ENCODE peak calls at places on chromosomes 16 and 17, in nine cellular contexts. One of them, this sample, is unnamed.

GRCh38 chr17:47862621-47863440 is 11.9 kb upstream of the SP6 start:
- DNase-seq in sigmoid colon: no peak
- DNase-seq in body of pancreas: no peak
- DNase-seq in gastrocnemius medialis: no peak
- DNase-seq in A549: peak
- DNase-seq in GM12878: no peak
- DNase-seq in prostate gland: no peak
- DNase-seq in heart left ventricle: no peak
- DNase-seq in IMR-90: peak
- DNase-seq in this sample: no peak

GRCh38 chr16:9139965-9140364 is 48.5 kb downstream of the HAPSTR1 start:
- DNase-seq in body of pancreas: no peak
- DNase-seq in heart left ventricle: no peak
- DNase-seq in prostate gland: no peak
- DNase-seq in A549: peak
- DNase-seq in gastrocnemius medialis: no peak
- DNase-seq in GM12878: no peak
- DNase-seq in IMR-90: peak
- DNase-seq in sigmoid colon: no peak
- DNase-seq in this sample: no peak

GRCh38 chr16:23724438-23725131 is 11.6 kb upstream of the ERN2 start:
- DNase-seq in prostate gland: no peak
- DNase-seq in sigmoid colon: no peak
- DNase-seq in GM12878: no peak
- DNase-seq in heart left ventricle: no peak
- DNase-seq in body of pancreas: no peak
- DNase-seq in A549: no peak
- DNase-seq in IMR-90: peak
- DNase-seq in gastrocnemius medialis: no peak
- DNase-seq in this sample: no peak

GRCh38 chr17:39605492-39606433 is 2.0 kb downstream of the NEUROD2 start:
- DNase-seq in A549: peak
- DNase-seq in prostate gland: no peak
- DNase-seq in heart left ventricle: no peak
- DNase-seq in GM12878: no peak
- DNase-seq in gastrocnemius medialis: no peak
- DNase-seq in sigmoid colon: no peak
- DNase-seq in body of pancreas: no peak
- DNase-seq in IMR-90: no peak
- DNase-seq in this sample: no peak

GRCh38 chr17:13346996-13347762 is 254.6 kb downstream of the HS3ST3A1 start:
- DNase-seq in IMR-90: peak
- DNase-seq in sigmoid colon: no peak
- DNase-seq in A549: peak
- DNase-seq in GM12878: no peak
- DNase-seq in gastrocnemius medialis: no peak
- DNase-seq in heart left ventricle: no peak
- DNase-seq in prostate gland: no peak
- DNase-seq in body of pancreas: no peak
- DNase-seq in this sample: no peak

GRCh38 chr16:75593825-75594820 is 27.9 kb downstream of the GABARAPL2 start:
- DNase-seq in A549: peak
- DNase-seq in body of pancreas: no peak
- DNase-seq in heart left ventricle: no peak
- DNase-seq in prostate gland: no peak
- DNase-seq in IMR-90: peak
- DNase-seq in GM12878: no peak
- DNase-seq in gastrocnemius medialis: no peak
- DNase-seq in sigmoid colon: no peak
- DNase-seq in this sample: no peak

GRCh38 chr16:78348886-78349285 is 249.4 kb downstream of the WWOX start:
- DNase-seq in GM12878: no peak
- DNase-seq in sigmoid colon: no peak
- DNase-seq in body of pancreas: no peak
- DNase-seq in IMR-90: no peak
- DNase-seq in A549: no peak
- DNase-seq in heart left ventricle: no peak
- DNase-seq in gastrocnemius medialis: no peak
- DNase-seq in prostate gland: no peak
- DNase-seq in this sample: no peak

GRCh38 chr17:82957961-82958491 is 118.2 kb upstream of the ZNF750 start:
- DNase-seq in gastrocnemius medialis: no peak
- DNase-seq in A549: no peak
- DNase-seq in sigmoid colon: peak
- DNase-seq in IMR-90: no peak
- DNase-seq in prostate gland: no peak
- DNase-seq in GM12878: no peak
- DNase-seq in body of pancreas: no peak
- DNase-seq in heart left ventricle: no peak
- DNase-seq in this sample: no peak

GRCh38 chr17:68456529-68457167 is 648 bp downstream of the WIPI1 start:
- DNase-seq in sigmoid colon: peak
- DNase-seq in body of pancreas: peak
- DNase-seq in A549: peak
- DNase-seq in prostate gland: peak
- DNase-seq in GM12878: no peak
- DNase-seq in heart left ventricle: peak
- DNase-seq in gastrocnemius medialis: peak
- DNase-seq in IMR-90: peak
- DNase-seq in this sample: no peak

GRCh38 chr17:32264140-32264799 is 1.4 kb upstream of the RHBDL3 start:
- DNase-seq in GM12878: no peak
- DNase-seq in prostate gland: no peak
- DNase-seq in IMR-90: no peak
- DNase-seq in gastrocnemius medialis: no peak
- DNase-seq in sigmoid colon: no peak
- DNase-seq in heart left ventricle: no peak
- DNase-seq in body of pancreas: no peak
- DNase-seq in A549: peak
- DNase-seq in this sample: no peak

GRCh38 chr17:49817993-49818392 is 29.5 kb downstream of the KAT7 start:
- DNase-seq in prostate gland: no peak
- DNase-seq in sigmoid colon: no peak
- DNase-seq in gastrocnemius medialis: no peak
- DNase-seq in heart left ventricle: no peak
- DNase-seq in A549: no peak
- DNase-seq in body of pancreas: no peak
- DNase-seq in IMR-90: no peak
- DNase-seq in GM12878: no peak
- DNase-seq in this sample: no peak

GRCh38 chr17:6163632-6164319 is 93.6 kb downstream of the WSCD1 start:
- DNase-seq in prostate gland: no peak
- DNase-seq in gastrocnemius medialis: no peak
- DNase-seq in GM12878: no peak
- DNase-seq in heart left ventricle: no peak
- DNase-seq in A549: no peak
- DNase-seq in IMR-90: no peak
- DNase-seq in sigmoid colon: no peak
- DNase-seq in body of pancreas: peak
- DNase-seq in this sample: no peak

GRCh38 chr16:75632857-75633256 is 9.8 kb upstream of the ADAT1 start:
- DNase-seq in prostate gland: no peak
- DNase-seq in body of pancreas: no peak
- DNase-seq in sigmoid colon: no peak
- DNase-seq in gastrocnemius medialis: no peak
- DNase-seq in GM12878: no peak
- DNase-seq in IMR-90: no peak
- DNase-seq in A549: no peak
- DNase-seq in heart left ventricle: no peak
- DNase-seq in this sample: no peak

GRCh38 chr16:56860226-56861020 is 4.6 kb upstream of the SLC12A3 start:
- DNase-seq in IMR-90: no peak
- DNase-seq in A549: no peak
- DNase-seq in GM12878: peak
- DNase-seq in heart left ventricle: no peak
- DNase-seq in prostate gland: no peak
- DNase-seq in body of pancreas: no peak
- DNase-seq in gastrocnemius medialis: no peak
- DNase-seq in sigmoid colon: no peak
- DNase-seq in this sample: no peak

GRCh38 chr17:57999496-58000017 is 7.5 kb downstream of the SRSF1 start:
- DNase-seq in gastrocnemius medialis: no peak
- DNase-seq in A549: peak
- DNase-seq in heart left ventricle: no peak
- DNase-seq in GM12878: peak
- DNase-seq in sigmoid colon: no peak
- DNase-seq in IMR-90: peak
- DNase-seq in prostate gland: peak
- DNase-seq in body of pancreas: no peak
- DNase-seq in this sample: no peak

GRCh38 chr17:44348988-44349364 is 3.9 kb downstream of the GRN start:
- DNase-seq in body of pancreas: no peak
- DNase-seq in heart left ventricle: no peak
- DNase-seq in prostate gland: no peak
- DNase-seq in A549: no peak
- DNase-seq in IMR-90: no peak
- DNase-seq in gastrocnemius medialis: no peak
- DNase-seq in GM12878: no peak
- DNase-seq in sigmoid colon: no peak
- DNase-seq in this sample: no peak
- H3K27ac ChIP-seq in body of pancreas: no peak
- H3K27ac ChIP-seq in heart left ventricle: no peak
- H3K27ac ChIP-seq in prostate gland: no peak
- H3K27ac ChIP-seq in A549: no peak
- H3K27ac ChIP-seq in IMR-90: no peak
- H3K27ac ChIP-seq in gastrocnemius medialis: no peak
- H3K27ac ChIP-seq in GM12878: peak
- H3K27ac ChIP-seq in sigmoid colon: no peak
- H3K27ac ChIP-seq in this sample: no peak

GRCh38 chr17:64216385-64217248 is 46.4 kb downstream of the TEX2 start:
- DNase-seq in A549: no peak
- DNase-seq in IMR-90: peak
- DNase-seq in heart left ventricle: peak
- DNase-seq in body of pancreas: peak
- DNase-seq in gastrocnemius medialis: no peak
- DNase-seq in GM12878: peak
- DNase-seq in prostate gland: no peak
- DNase-seq in sigmoid colon: no peak
- DNase-seq in this sample: no peak
- TF ChIP-seq CTCF in A549: no peak
- TF ChIP-seq CTCF in IMR-90: no peak
- TF ChIP-seq CTCF in heart left ventricle: no peak
- TF ChIP-seq CTCF in body of pancreas: no peak
- TF ChIP-seq CTCF in gastrocnemius medialis: peak
- TF ChIP-seq CTCF in GM12878: peak
- TF ChIP-seq CTCF in prostate gland: no peak
- TF ChIP-seq CTCF in sigmoid colon: no peak
- TF ChIP-seq CTCF in this sample: no peak

DNA sequence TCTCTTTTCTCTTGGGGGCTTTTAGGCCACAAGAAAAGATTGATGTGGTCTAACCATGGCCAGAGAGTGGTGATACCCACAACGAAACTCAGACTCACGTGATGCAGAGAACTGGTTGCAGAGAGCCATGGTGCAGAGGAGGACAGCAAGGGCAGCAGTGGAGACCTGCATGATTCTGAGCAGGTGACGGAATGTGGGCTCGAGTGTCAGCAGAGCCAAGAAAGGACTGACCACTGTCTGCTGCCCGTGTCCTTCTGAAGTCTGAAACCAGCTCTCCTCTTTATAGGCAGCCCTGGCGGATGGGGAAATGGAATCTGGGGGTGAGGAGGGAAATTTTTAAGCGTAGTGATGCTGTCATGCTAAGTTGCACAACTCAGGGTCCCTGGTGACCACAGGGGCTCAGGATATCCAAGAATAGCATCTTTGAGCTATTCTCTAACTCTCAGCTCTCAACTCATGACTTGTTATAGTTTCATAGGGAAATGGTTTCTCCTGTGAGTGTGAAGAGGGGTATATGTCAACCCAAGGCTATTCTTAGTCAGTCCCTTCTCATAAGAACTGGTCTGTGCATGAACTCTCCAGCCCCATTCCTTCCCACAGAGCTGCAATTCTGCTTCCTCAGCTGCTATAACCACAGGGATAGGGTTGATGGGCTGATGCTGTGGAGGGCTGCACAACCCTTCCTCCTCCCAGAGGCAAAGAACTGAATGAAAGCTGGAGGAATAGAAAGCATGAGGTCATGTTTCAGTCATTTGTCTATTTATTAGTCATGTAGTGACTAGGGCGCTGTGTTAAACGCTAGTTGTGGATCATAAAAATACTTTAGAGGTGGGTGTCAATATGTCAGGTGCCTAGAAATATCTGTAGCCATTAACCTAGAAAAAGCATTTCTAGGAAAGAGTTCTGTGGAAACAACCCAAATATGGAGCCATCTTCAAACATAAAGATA is at the start of gene CCL3:
- DNase-seq in GM12878: peak
- DNase-seq in sigmoid colon: no peak
- DNase-seq in prostate gland: no peak
- DNase-seq in heart left ventricle: peak
- DNase-seq in body of pancreas: peak
- DNase-seq in IMR-90: no peak
- DNase-seq in A549: no peak
- DNase-seq in gastrocnemius medialis: no peak
- DNase-seq in this sample: no peak
- TF ChIP-seq POLR2A in GM12878: peak
- TF ChIP-seq POLR2A in sigmoid colon: no peak
- TF ChIP-seq POLR2A in prostate gland: no peak
- TF ChIP-seq POLR2A in heart left ventricle: no peak
- TF ChIP-seq POLR2A in body of pancreas: no peak
- TF ChIP-seq POLR2A in IMR-90: no peak
- TF ChIP-seq POLR2A in A549: no peak
- TF ChIP-seq POLR2A in gastrocnemius medialis: no peak
- TF ChIP-seq POLR2A in this sample: no peak

DNA sequence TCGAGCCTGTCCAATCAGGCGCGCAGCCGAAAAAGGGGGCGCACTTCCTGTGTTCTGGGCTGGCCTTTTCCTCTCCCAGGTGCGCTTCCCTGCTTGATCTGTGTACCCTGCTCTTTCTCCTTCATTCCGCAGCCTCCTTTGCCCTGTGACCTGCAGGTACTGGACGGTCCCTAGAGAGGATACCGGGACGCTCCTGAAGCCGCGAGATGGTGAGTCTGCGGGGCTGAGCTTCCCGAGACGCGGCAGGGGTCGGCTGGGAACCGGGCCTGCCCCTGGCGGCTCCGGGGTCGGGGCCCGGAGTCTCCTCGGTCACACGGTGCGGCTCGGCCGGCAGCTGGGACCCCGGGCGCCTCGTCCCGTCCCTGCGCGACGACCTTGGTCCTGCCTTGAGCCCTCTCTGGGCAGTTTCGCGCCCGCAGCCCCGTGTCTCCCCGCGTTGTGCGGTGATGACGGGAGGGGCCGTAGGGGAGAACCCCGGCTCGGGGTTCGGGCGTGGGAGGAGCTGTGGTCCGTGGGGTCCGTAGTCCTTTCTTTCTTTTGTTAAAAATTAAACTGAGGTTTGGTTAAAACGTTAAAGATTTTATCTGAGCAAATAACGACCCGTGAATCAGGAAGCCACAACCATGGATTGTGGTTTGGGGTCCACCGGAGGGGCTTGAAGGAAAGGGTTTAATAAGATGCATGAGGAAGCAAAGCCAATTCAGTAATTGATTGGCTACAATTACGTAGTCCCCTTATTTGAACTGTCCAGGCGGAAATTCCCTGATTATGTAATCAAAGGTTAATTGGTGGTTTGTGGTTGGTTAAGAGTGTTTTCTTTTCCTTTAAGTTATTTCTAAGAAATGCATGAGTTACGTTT is 172.8 kb upstream of the ZNF267 start:
- DNase-seq in body of pancreas: peak
- DNase-seq in sigmoid colon: peak
- DNase-seq in GM12878: peak
- DNase-seq in IMR-90: peak
- DNase-seq in A549: peak
- DNase-seq in heart left ventricle: peak
- DNase-seq in gastrocnemius medialis: peak
- DNase-seq in prostate gland: peak
- DNase-seq in this sample: peak
- H3K27ac ChIP-seq in body of pancreas: peak
- H3K27ac ChIP-seq in sigmoid colon: peak
- H3K27ac ChIP-seq in GM12878: peak
- H3K27ac ChIP-seq in IMR-90: peak
- H3K27ac ChIP-seq in A549: peak
- H3K27ac ChIP-seq in heart left ventricle: peak
- H3K27ac ChIP-seq in gastrocnemius medialis: peak
- H3K27ac ChIP-seq in prostate gland: peak
- H3K27ac ChIP-seq in this sample: peak

This sample was measured in vagina.